ENCODE peak calls at places on chromosomes 16 and 17, in six cellular contexts. E, G, D, L, P and M are unnamed samples.

GRCh38 chr17:76710863-76711611 is at the start of gene MXRA7:
- DNase-seq in E (peak), G (peak), D (peak), L (peak), P (peak), M (peak)

GRCh38 chr17:77530591-77530990 is 389.8 kb downstream of the SEC14L1 start:
- DNase-seq in E (no peak), G (no peak), D (no peak), L (no peak), P (no peak), M (no peak)

GRCh38 chr17:57108656-57109392 is 23.8 kb downstream of the AKAP1 start:
- DNase-seq in E (no peak), G (peak), D (no peak), L (no peak), P (no peak), M (no peak)

GRCh38 chr17:45813051-45813731 is 29.1 kb downstream of the CRHR1 start:
- DNase-seq in E (no peak), G (no peak), D (no peak), L (peak), P (peak), M (peak)

GRCh38 chr16:15873737-15874136 is 14.7 kb downstream of the CEP20 start:
- DNase-seq in E (no peak), G (no peak), D (no peak), L (no peak), P (no peak), M (no peak)

GRCh38 chr17:49022391-49022941 is 25.3 kb downstream of the IGF2BP1 start:
- DNase-seq in E (peak), G (no peak), D (peak), L (peak), P (peak), M (peak)

GRCh38 chr16:617855-618254 is 12.9 kb upstream of the WFIKKN1 start:
- DNase-seq in E (no peak), G (no peak), D (no peak), L (no peak), P (no peak), M (no peak)

GRCh38 chr17:57372156-57372555 is 115.8 kb downstream of the MSI2 start:
- DNase-seq in E (peak), G (no peak), D (no peak), L (peak), P (no peak), M (no peak)

GRCh38 chr16:85239239-85239638 is 127.0 kb upstream of the CIBAR2 start:
- DNase-seq in E (no peak), G (no peak), D (no peak), L (no peak), P (no peak), M (no peak)

GRCh38 chr16:53456625-53457024 is 22.4 kb downstream of the RBL2 start:
- DNase-seq in E (no peak), G (no peak), D (no peak), L (no peak), P (peak), M (no peak)

GRCh38 chr17:49549311-49549605 is 26.4 kb upstream of the NXPH3 start:
- DNase-seq in E (no peak), G (no peak), D (no peak), L (no peak), P (no peak), M (no peak)

GRCh38 chr16:17364319-17365210 is 106.2 kb downstream of the XYLT1 start:
- DNase-seq in E (peak), G (peak), D (peak), L (peak), P (no peak), M (no peak)

GRCh38 chr17:80421381-80422090 is 6.6 kb downstream of the ENDOV start:
- DNase-seq in E (no peak), G (no peak), D (no peak), L (no peak), P (no peak), M (no peak)

GRCh38 chr16:30658731-30659506 is 688 bp downstream of the FBRS start:
- DNase-seq in E (peak), G (peak), D (peak), L (peak), P (peak), M (peak)

GRCh38 chr16:68287276-68288251 is 23.2 kb downstream of the SLC7A6OS start:
- DNase-seq in E (peak), G (peak), D (peak), L (peak), P (no peak), M (no peak)

GRCh38 chr17:1571362-1571746 is 8.8 kb upstream of the PITPNA start:
- DNase-seq in E (no peak), G (no peak), D (no peak), L (no peak), P (no peak), M (no peak)

GRCh38 chr16:75306102-75306762 is 54.8 kb upstream of the BCAR1 start:
- DNase-seq in E (no peak), G (peak), D (no peak), L (peak), P (no peak), M (no peak)

GRCh38 chr16:82047787-82048186 is 12.7 kb downstream of the HSD17B2 start:
- DNase-seq in E (no peak), G (no peak), D (no peak), L (no peak), P (no peak), M (no peak)

GRCh38 chr17:50576864-50577263 is 16.3 kb downstream of the CACNA1G start:
- DNase-seq in E (no peak), G (no peak), D (no peak), L (no peak), P (no peak), M (no peak)

GRCh38 chr17:9668532-9668931 is 23.2 kb downstream of the USP43 start:
- DNase-seq in E (peak), G (no peak), D (no peak), L (peak), P (peak), M (peak)

GRCh38 chr17:15649861-15650391 is 30.4 kb upstream of the FBXW10B start:
- DNase-seq in E (peak), G (peak), D (peak), L (peak), P (peak), M (no peak)

GRCh38 chr17:43006639-43007551 is at the start of gene IFI35:
- DNase-seq in E (peak), G (peak), D (peak), L (peak), P (peak), M (peak)

GRCh38 chr16:80300876-80301275 is 239.9 kb upstream of the DYNLRB2 start:
- DNase-seq in E (peak), G (no peak), D (peak), L (peak), P (peak), M (peak)

GRCh38 chr16:86969716-86970115 is 347.5 kb downstream of the C16orf95 start:
- DNase-seq in E (no peak), G (no peak), D (no peak), L (no peak), P (no peak), M (no peak)

GRCh38 chr16:16861546-16861945 is 482.6 kb downstream of the NPIPA7 start:
- DNase-seq in E (peak), G (peak), D (peak), L (peak), P (peak), M (peak)

GRCh38 chr17:73955616-73956015 is 247.9 kb upstream of the RPL38 start:
- DNase-seq in E (no peak), G (no peak), D (no peak), L (no peak), P (no peak), M (no peak)

GRCh38 chr16:71792176-71792575 is 16.5 kb downstream of the AP1G1 start:
- DNase-seq in E (peak), G (no peak), D (no peak), L (peak), P (no peak), M (no peak)

GRCh38 chr17:4858068-4858879 is 25.1 kb downstream of the MINK1 start:
- DNase-seq in E (no peak), G (no peak), D (peak), L (peak), P (peak), M (peak)

GRCh38 chr16:5231246-5231759 is 133.7 kb upstream of the EEF2KMT start:
- DNase-seq in E (no peak), G (no peak), D (no peak), L (no peak), P (no peak), M (no peak)

GRCh38 chr17:79008666-79009387 is 737 bp downstream of the CANT1 start:
- DNase-seq in E (no peak), G (peak), D (no peak), L (no peak), P (no peak), M (no peak)

GRCh38 chr16:4386951-4387565 is 15.4 kb downstream of the VASN start:
- DNase-seq in E (peak), G (no peak), D (peak), L (peak), P (no peak), M (peak)

GRCh38 chr16:47043970-47044684 is 70.7 kb upstream of the DNAJA2 start:
- DNase-seq in E (no peak), G (no peak), D (no peak), L (no peak), P (no peak), M (peak)

GRCh38 chr16:83578146-83578545 is 229.6 kb upstream of the HSBP1 start:
- DNase-seq in E (no peak), G (no peak), D (no peak), L (no peak), P (no peak), M (no peak)